ENCODE peak calls at places on chromosome 15, in eight cellular contexts. B is hypothalamus; X is midbrain; A is NCI-H1417 treated with DMSO at 0.1 percent for 48 hours; U is NCI-H1105 treated with DMSO at 0.1 percent for 48 hours; D is NCI-H524; W is AG10803; V is activated naive CD4-positive, alpha-beta T cell treated with anti-CD3 and anti-CD28 coated beads, Interleukin-2, amount 10 ng/mL, durations not matched to agents 7 days and 5 days. L is an unnamed sample.

GRCh38 chr15:48719668-48720067 is 74.2 kb upstream of the FBN1 start:
- DNase-seq in B (no peak), X (no peak), A (no peak), U (no peak), D (no peak), W (no peak), V (no peak), L (no peak)

GRCh38 chr15:92159906-92160841 is 233.5 kb upstream of the ST8SIA2 start:
- DNase-seq in B (no peak), X (no peak), A (no peak), U (peak; percentile 78), D (peak; percentile 16), W (peak; percentile 16), V (no peak), L (no peak)

GRCh38 chr15:96038650-96039049 is 291.9 kb upstream of the NR2F2 start:
- DNase-seq in B (no peak), X (no peak), A (no peak), U (no peak), D (no peak), W (no peak), V (no peak), L (no peak)

GRCh38 chr15:48834756-48835155 is 23.9 kb upstream of the CEP152 start:
- DNase-seq in B (no peak), X (no peak), A (no peak), U (no peak), D (no peak), W (no peak), V (no peak), L (no peak)

GRCh38 chr15:65856821-65857455 is 12.4 kb upstream of the RAB11A start:
- DNase-seq in B (no peak), X (peak; percentile 15), A (no peak), U (peak; percentile 77), D (peak; percentile 24), W (peak; percentile 49), V (peak; percentile 89), L (peak; percentile 45)

GRCh38 chr15:50028323-50028722 is 90.7 kb downstream of the ATP8B4 start:
- DNase-seq in B (no peak), X (no peak), A (no peak), U (no peak), D (no peak), W (no peak), V (no peak), L (no peak)

GRCh38 chr15:43881944-43882343 is 55.1 kb downstream of the WDR76 start:
- DNase-seq in B (no peak), X (no peak), A (no peak), U (no peak), D (no peak), W (no peak), V (peak; percentile 24), L (no peak)

GRCh38 chr15:99719096-99719541 is 14.1 kb downstream of the LYSMD4 start:
- DNase-seq in B (no peak), X (no peak), A (no peak), U (no peak), D (no peak), W (peak; percentile 82), V (no peak), L (no peak)

GRCh38 chr15:84883433-84883832 is 1.0 kb upstream of the SLC28A1 start:
- DNase-seq in B (no peak), X (no peak), A (no peak), U (no peak), D (no peak), W (no peak), V (no peak), L (no peak)

GRCh38 chr15:40309344-40309862 is 1.7 kb upstream of the PLCB2 start:
- DNase-seq in B (no peak), X (no peak), A (no peak), U (no peak), D (no peak), W (no peak), V (no peak), L (no peak)

GRCh38 chr15:55661431-55661830 is 73.3 kb upstream of the PYGO1 start:
- DNase-seq in B (no peak), X (no peak), A (no peak), U (no peak), D (no peak), W (peak; percentile 1), V (no peak), L (no peak)

GRCh38 chr15:69836526-69837230 is 261.0 kb downstream of the TLE3 start:
- DNase-seq in B (no peak), X (no peak), A (no peak), U (no peak), D (no peak), W (no peak), V (no peak), L (no peak)

GRCh38 chr15:98775498-98776230 is 127.3 kb downstream of the IGF1R start:
- DNase-seq in B (no peak), X (no peak), A (no peak), U (no peak), D (no peak), W (peak; percentile 61), V (no peak), L (no peak)

GRCh38 chr15:92625297-92625980 is 30.1 kb downstream of the FAM174B start:
- DNase-seq in B (no peak), X (no peak), A (no peak), U (no peak), D (no peak), W (peak; percentile 54), V (no peak), L (peak; percentile 43)

GRCh38 chr15:69593981-69594966 is 141.7 kb downstream of the RPLP1 start:
- DNase-seq in B (no peak), X (no peak), A (peak; percentile 100), U (peak; percentile 100), D (peak; percentile 83), W (peak; percentile 22), V (no peak), L (peak; percentile 21)

GRCh38 chr15:87672309-87672897 is 584.1 kb downstream of the NTRK3 start:
- DNase-seq in B (no peak), X (peak; percentile 20), A (no peak), U (peak; percentile 5), D (peak; percentile 28), W (peak; percentile 44), V (no peak), L (peak; percentile 25)

GRCh38 chr15:52143862-52144261 is 31.3 kb upstream of the BCL2L10 start:
- DNase-seq in B (no peak), X (no peak), A (no peak), U (no peak), D (no peak), W (peak; percentile 98), V (no peak), L (no peak)

GRCh38 chr15:64354683-64355558 is 1.1 kb downstream of the CSNK1G1 start:
- DNase-seq in B (no peak), X (no peak), A (no peak), U (peak; percentile 42), D (peak; percentile 69), W (no peak), V (no peak), L (no peak)

GRCh38 chr15:81411969-81412633 is 38.1 kb upstream of the TMC3 start:
- DNase-seq in B (no peak), X (no peak), A (no peak), U (no peak), D (no peak), W (no peak), V (no peak), L (no peak)

L was measured in pons.